ENCODE peak calls at places on chromosomes 5 and 9, in seven cellular contexts. L is GM20000; S is psoas muscle; C is stimulated activated CD4-positive, alpha-beta T cell treated with anti-CD3 and anti-CD28 coated beads, Interleukin-15, amount 100 ng/mL, for 24 hours; R is LoVo; H is AG09309; J is HCT116. O is an unnamed sample.

GRCh38 chr9:79485258-79485657 is 86.5 kb upstream of the TLE4 start:
- DNase-seq in L (no peak), S (no peak), C (no peak), R (no peak), H (no peak), J (no peak), O (no peak)

GRCh38 chr9:14219865-14220655 is 93.9 kb downstream of the NFIB start:
- DNase-seq in L (no peak), S (no peak), C (no peak), R (no peak), H (no peak), J (no peak), O (no peak)

GRCh38 chr5:44663991-44664710 is 144.6 kb upstream of the MRPS30 start:
- DNase-seq in L (no peak), S (peak), C (no peak), R (no peak), H (no peak), J (no peak), O (no peak)

GRCh38 chr5:68680376-68680775 is 413.4 kb upstream of the SLC30A5 start:
- DNase-seq in L (no peak), S (peak), C (no peak), R (no peak), H (peak), J (no peak), O (no peak)

GRCh38 chr5:132104561-132104960 is 31.0 kb downstream of the CSF2 start:
- DNase-seq in L (no peak), S (no peak), C (no peak), R (no peak), H (no peak), J (no peak), O (peak)

GRCh38 chr5:87645241-87645640 is 232.5 kb upstream of the CCNH start:
- DNase-seq in L (no peak), S (no peak), C (no peak), R (no peak), H (no peak), J (peak), O (no peak)

GRCh38 chr9:21919377-21920362 is 74.5 kb downstream of the CDKN2A start:
- DNase-seq in L (peak), S (no peak), C (peak), R (peak), H (peak), J (peak), O (peak)

GRCh38 chr5:33936381-33937016 is at the start of gene RXFP3:
- DNase-seq in L (peak), S (peak), C (no peak), R (no peak), H (no peak), J (no peak), O (no peak)

GRCh38 chr5:168670881-168671575 is 91.9 kb upstream of the PANK3 start:
- DNase-seq in L (no peak), S (no peak), C (no peak), R (no peak), H (no peak), J (no peak), O (no peak)

GRCh38 chr9:105415344-105415980 is 32.4 kb upstream of the FSD1L start:
- DNase-seq in L (peak), S (no peak), C (peak), R (peak), H (no peak), J (peak), O (peak)

GRCh38 chr9:138067594-138068367 is 190.2 kb downstream of the CACNA1B start:
- DNase-seq in L (no peak), S (no peak), C (no peak), R (no peak), H (no peak), J (no peak), O (no peak)

GRCh38 chr5:15938961-15939360 is 240.6 kb downstream of the MARCHF11 start:
- DNase-seq in L (no peak), S (no peak), C (no peak), R (no peak), H (peak), J (no peak), O (no peak)

GRCh38 chr5:138157626-138158025 is 18.4 kb upstream of the NME5 start:
- DNase-seq in L (no peak), S (no peak), C (no peak), R (no peak), H (no peak), J (no peak), O (no peak)

GRCh38 chr9:121498150-121498486 is 1.5 kb downstream of the GGTA1 start:
- DNase-seq in L (peak), S (no peak), C (peak), R (peak), H (peak), J (peak), O (peak)

GRCh38 chr5:172185096-172185461 is 2.9 kb downstream of the STK10 start:
- DNase-seq in L (no peak), S (no peak), C (peak), R (no peak), H (no peak), J (no peak), O (no peak)

GRCh38 chr5:56088967-56089829 is 94.4 kb upstream of the IL6ST start:
- DNase-seq in L (peak), S (no peak), C (peak), R (peak), H (no peak), J (no peak), O (no peak)

GRCh38 chr5:27969157-27969556 is 930.8 kb upstream of the CDH9 start:
- DNase-seq in L (no peak), S (no peak), C (no peak), R (no peak), H (no peak), J (no peak), O (no peak)

GRCh38 chr9:5629312-5630037 is 568 bp downstream of the RIC1 start:
- DNase-seq in L (peak), S (peak), C (peak), R (no peak), H (no peak), J (no peak), O (peak)

GRCh38 chr5:14738050-14738449 is 73.5 kb downstream of the OTULIN start:
- DNase-seq in L (no peak), S (no peak), C (no peak), R (no peak), H (no peak), J (no peak), O (no peak)

O was measured in RPMI8226.